ENCODE peak calls at places on chromosomes 16 and 17, in five cellular contexts. One of them, this sample, is unnamed.
A peak's percentile ranks its signal among the peaks of the same experiment; 100 is the strongest.

GRCh38 chr16:35602116-35602515 is 2142.7 kb downstream of the TP53TG3F start:
- DNase-seq in hepatocyte: no peak
- DNase-seq in PC-9: no peak
- DNase-seq in GM23248: no peak
- DNase-seq in endothelial cell of umbilical vein: no peak
- DNase-seq in this sample: no peak

GRCh38 chr16:87160218-87160617 is 157.0 kb downstream of the C16orf95 start:
- DNase-seq in PC-9: no peak
- DNase-seq in hepatocyte: peak; percentile 50
- DNase-seq in GM23248: peak; percentile 36
- DNase-seq in endothelial cell of umbilical vein: no peak
- DNase-seq in this sample: no peak

GRCh38 chr17:16653367-16654041 is at the start of gene ZNF624:
- DNase-seq in endothelial cell of umbilical vein: peak; percentile 95
- DNase-seq in GM23248: peak; percentile 95
- DNase-seq in PC-9: peak; percentile 76
- DNase-seq in hepatocyte: peak; percentile 98
- DNase-seq in this sample: peak; percentile 77

GRCh38 chr17:77383613-77384608 is 243.1 kb downstream of the SEC14L1 start:
- DNase-seq in GM23248: peak; percentile 51
- DNase-seq in hepatocyte: no peak
- DNase-seq in PC-9: no peak
- DNase-seq in endothelial cell of umbilical vein: no peak
- DNase-seq in this sample: no peak

GRCh38 chr16:58384437-58385055 is 7.7 kb upstream of the GINS3 start:
- DNase-seq in GM23248: no peak
- DNase-seq in endothelial cell of umbilical vein: no peak
- DNase-seq in PC-9: no peak
- DNase-seq in hepatocyte: no peak
- DNase-seq in this sample: no peak

GRCh38 chr16:85202051-85202601 is 89.9 kb upstream of the CIBAR2 start:
- DNase-seq in PC-9: no peak
- DNase-seq in GM23248: peak; percentile 46
- DNase-seq in hepatocyte: no peak
- DNase-seq in endothelial cell of umbilical vein: no peak
- DNase-seq in this sample: no peak

GRCh38 chr16:89442990-89443726 is 47.2 kb downstream of the ANKRD11 start:
- DNase-seq in endothelial cell of umbilical vein: peak; percentile 20
- DNase-seq in hepatocyte: peak; percentile 78
- DNase-seq in GM23248: peak; percentile 74
- DNase-seq in PC-9: peak; percentile 97
- DNase-seq in this sample: peak; percentile 76

GRCh38 chr16:89987169-89987568 is 32.1 kb downstream of the DBNDD1 start:
- DNase-seq in endothelial cell of umbilical vein: no peak
- DNase-seq in hepatocyte: no peak
- DNase-seq in GM23248: no peak
- DNase-seq in PC-9: no peak
- DNase-seq in this sample: no peak

GRCh38 chr16:51327001-51327400 is 175.9 kb upstream of the SALL1 start:
- DNase-seq in hepatocyte: no peak
- DNase-seq in PC-9: no peak
- DNase-seq in GM23248: peak; percentile 89
- DNase-seq in endothelial cell of umbilical vein: no peak
- DNase-seq in this sample: peak; percentile 72

GRCh38 chr17:65902831-65903549 is 288.9 kb downstream of the CEP112 start:
- DNase-seq in endothelial cell of umbilical vein: no peak
- DNase-seq in hepatocyte: no peak
- DNase-seq in PC-9: no peak
- DNase-seq in GM23248: no peak
- DNase-seq in this sample: no peak

GRCh38 chr16:88561485-88562369 is 8.5 kb upstream of the ZC3H18 start:
- DNase-seq in hepatocyte: peak; percentile 63
- DNase-seq in endothelial cell of umbilical vein: peak; percentile 42
- DNase-seq in PC-9: no peak
- DNase-seq in GM23248: peak; percentile 75
- DNase-seq in this sample: peak; percentile 12

GRCh38 chr16:68344252-68344651 is 33.4 kb downstream of the PRMT7 start:
- DNase-seq in PC-9: no peak
- DNase-seq in endothelial cell of umbilical vein: no peak
- DNase-seq in hepatocyte: no peak
- DNase-seq in GM23248: no peak
- DNase-seq in this sample: no peak

GRCh38 chr17:70295329-70295728 is 126.0 kb downstream of the KCNJ2 start:
- DNase-seq in hepatocyte: no peak
- DNase-seq in PC-9: no peak
- DNase-seq in GM23248: no peak
- DNase-seq in endothelial cell of umbilical vein: no peak
- DNase-seq in this sample: no peak

GRCh38 chr17:36880506-36880905 is 56.8 kb upstream of the LHX1 start:
- DNase-seq in hepatocyte: no peak
- DNase-seq in GM23248: no peak
- DNase-seq in endothelial cell of umbilical vein: no peak
- DNase-seq in PC-9: no peak
- DNase-seq in this sample: no peak

GRCh38 chr16:83926726-83927397 is 26.2 kb upstream of the OSGIN1 start:
- DNase-seq in GM23248: peak; percentile 84
- DNase-seq in endothelial cell of umbilical vein: peak; percentile 54
- DNase-seq in hepatocyte: peak; percentile 89
- DNase-seq in PC-9: peak; percentile 89
- DNase-seq in this sample: peak; percentile 31

GRCh38 chr17:70137451-70138230 is 31.7 kb upstream of the KCNJ2 start:
- DNase-seq in PC-9: peak; percentile 56
- DNase-seq in hepatocyte: peak; percentile 66
- DNase-seq in GM23248: peak; percentile 93
- DNase-seq in endothelial cell of umbilical vein: peak; percentile 80
- DNase-seq in this sample: peak; percentile 97

GRCh38 chr16:15874745-15875314 is 13.6 kb downstream of the CEP20 start:
- DNase-seq in GM23248: peak; percentile 90
- DNase-seq in endothelial cell of umbilical vein: peak; percentile 84
- DNase-seq in PC-9: peak; percentile 39
- DNase-seq in hepatocyte: peak; percentile 77
- DNase-seq in this sample: peak; percentile 44

GRCh38 chr16:12677472-12677871 is 126.2 kb downstream of the CPPED1 start:
- DNase-seq in GM23248: no peak
- DNase-seq in endothelial cell of umbilical vein: no peak
- DNase-seq in PC-9: no peak
- DNase-seq in hepatocyte: no peak
- DNase-seq in this sample: no peak

GRCh38 chr16:84751241-84751640 is 51.4 kb downstream of the USP10 start:
- DNase-seq in GM23248: no peak
- DNase-seq in PC-9: no peak
- DNase-seq in hepatocyte: no peak
- DNase-seq in endothelial cell of umbilical vein: no peak
- DNase-seq in this sample: no peak

GRCh38 chr16:89881368-89881730 is 8.0 kb downstream of the TCF25 start:
- DNase-seq in PC-9: no peak
- DNase-seq in hepatocyte: no peak
- DNase-seq in GM23248: no peak
- DNase-seq in endothelial cell of umbilical vein: no peak
- DNase-seq in this sample: no peak

GRCh38 chr16:72291531-72291981 is 119.6 kb upstream of the PMFBP1 start:
- DNase-seq in PC-9: peak; percentile 72
- DNase-seq in endothelial cell of umbilical vein: peak; percentile 87
- DNase-seq in hepatocyte: peak; percentile 44
- DNase-seq in GM23248: peak; percentile 93
- DNase-seq in this sample: peak; percentile 94

GRCh38 chr17:40086150-40087044 is 14.0 kb downstream of the NR1D1 start:
- DNase-seq in PC-9: no peak
- DNase-seq in GM23248: peak; percentile 60
- DNase-seq in hepatocyte: peak; percentile 72
- DNase-seq in endothelial cell of umbilical vein: peak; percentile 40
- DNase-seq in this sample: no peak

GRCh38 chr17:44996304-44996703 is 28.2 kb upstream of the C1QL1 start:
- DNase-seq in hepatocyte: no peak
- DNase-seq in GM23248: no peak
- DNase-seq in endothelial cell of umbilical vein: no peak
- DNase-seq in PC-9: no peak
- DNase-seq in this sample: no peak

GRCh38 chr17:79101111-79101673 is 26.6 kb downstream of the ENGASE start:
- DNase-seq in GM23248: no peak
- DNase-seq in hepatocyte: no peak
- DNase-seq in PC-9: no peak
- DNase-seq in endothelial cell of umbilical vein: no peak
- DNase-seq in this sample: no peak

GRCh38 chr17:81189670-81190530 is 23.9 kb upstream of the AATK start:
- DNase-seq in endothelial cell of umbilical vein: no peak
- DNase-seq in PC-9: no peak
- DNase-seq in GM23248: peak; percentile 6
- DNase-seq in hepatocyte: no peak
- DNase-seq in this sample: no peak

GRCh38 chr17:32926183-32926582 is 1.8 kb upstream of the TMEM98 start:
- DNase-seq in PC-9: no peak
- DNase-seq in endothelial cell of umbilical vein: no peak
- DNase-seq in GM23248: no peak
- DNase-seq in hepatocyte: no peak
- DNase-seq in this sample: no peak

GRCh38 chr17:27896656-27897055 is 3.5 kb upstream of the LYRM9 start:
- DNase-seq in PC-9: no peak
- DNase-seq in hepatocyte: no peak
- DNase-seq in GM23248: no peak
- DNase-seq in endothelial cell of umbilical vein: no peak
- DNase-seq in this sample: no peak

GRCh38 chr17:49013311-49014205 is 16.4 kb downstream of the IGF2BP1 start:
- DNase-seq in PC-9: no peak
- DNase-seq in endothelial cell of umbilical vein: no peak
- DNase-seq in GM23248: peak; percentile 58
- DNase-seq in hepatocyte: peak; percentile 82
- DNase-seq in this sample: no peak

GRCh38 chr17:65856865-65857264 is 295.4 kb upstream of the AXIN2 start:
- DNase-seq in endothelial cell of umbilical vein: no peak
- DNase-seq in GM23248: peak; percentile 53
- DNase-seq in hepatocyte: no peak
- DNase-seq in PC-9: no peak
- DNase-seq in this sample: peak; percentile 18

GRCh38 chr17:38466346-38467315 is 38.4 kb downstream of the ARHGAP23 start:
- DNase-seq in endothelial cell of umbilical vein: no peak
- DNase-seq in GM23248: peak; percentile 20
- DNase-seq in PC-9: no peak
- DNase-seq in hepatocyte: no peak
- DNase-seq in this sample: no peak
- H4K20me1 ChIP-seq in endothelial cell of umbilical vein: no peaks in the 10 kb centered on the region
- H4K20me1 ChIP-seq in GM23248: no peaks in the 10 kb centered on the region
- H4K20me1 ChIP-seq in PC-9: no peaks in the 10 kb centered on the region
- H4K20me1 ChIP-seq in hepatocyte: peaks cover 6% of the 10 kb centered on the region
- H4K20me1 ChIP-seq in this sample: peaks cover 69% of the 10 kb centered on the region

GRCh38 chr16:11530171-11530940 is 56.4 kb downstream of the LITAF start:
- DNase-seq in hepatocyte: no peak
- DNase-seq in endothelial cell of umbilical vein: peak; percentile 56
- DNase-seq in GM23248: peak; percentile 21
- DNase-seq in PC-9: no peak
- DNase-seq in this sample: no peak
- H4K20me1 ChIP-seq in hepatocyte: no peaks in the 10 kb centered on the region
- H4K20me1 ChIP-seq in endothelial cell of umbilical vein: no peaks in the 10 kb centered on the region
- H4K20me1 ChIP-seq in GM23248: no peaks in the 10 kb centered on the region
- H4K20me1 ChIP-seq in PC-9: no peaks in the 10 kb centered on the region
- H4K20me1 ChIP-seq in this sample: no peaks in the 10 kb centered on the region

DNA sequence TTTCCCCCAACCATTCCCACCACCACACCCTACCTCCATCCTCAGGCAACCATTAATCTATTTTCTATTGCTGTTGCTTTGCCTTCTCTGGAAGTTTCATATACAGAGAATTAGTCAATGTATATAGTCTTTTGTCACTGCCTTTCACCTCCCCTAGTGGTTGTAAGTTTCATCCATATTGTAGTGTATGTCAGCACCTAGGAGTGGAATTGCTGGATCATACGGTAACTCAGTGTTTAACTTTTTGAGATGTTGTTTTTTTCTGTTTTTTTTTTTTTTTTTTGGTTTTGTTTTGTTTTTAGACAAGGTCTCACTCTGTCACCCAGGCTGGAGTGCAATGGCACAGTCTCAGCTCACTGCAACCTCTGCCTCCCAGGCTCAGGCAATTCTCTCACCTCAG is 16.9 kb downstream of the EEF2K start:
- DNase-seq in hepatocyte: no peak
- DNase-seq in GM23248: no peak
- DNase-seq in PC-9: no peak
- DNase-seq in endothelial cell of umbilical vein: no peak
- DNase-seq in this sample: no peak
- H4K20me1 ChIP-seq in hepatocyte: no peaks in the 10 kb centered on the region
- H4K20me1 ChIP-seq in GM23248: no peaks in the 10 kb centered on the region
- H4K20me1 ChIP-seq in PC-9: no peaks in the 10 kb centered on the region
- H4K20me1 ChIP-seq in endothelial cell of umbilical vein: peaks cover 2% of the 10 kb centered on the region
- H4K20me1 ChIP-seq in this sample: peaks cover 60% of the 10 kb centered on the region

DNA sequence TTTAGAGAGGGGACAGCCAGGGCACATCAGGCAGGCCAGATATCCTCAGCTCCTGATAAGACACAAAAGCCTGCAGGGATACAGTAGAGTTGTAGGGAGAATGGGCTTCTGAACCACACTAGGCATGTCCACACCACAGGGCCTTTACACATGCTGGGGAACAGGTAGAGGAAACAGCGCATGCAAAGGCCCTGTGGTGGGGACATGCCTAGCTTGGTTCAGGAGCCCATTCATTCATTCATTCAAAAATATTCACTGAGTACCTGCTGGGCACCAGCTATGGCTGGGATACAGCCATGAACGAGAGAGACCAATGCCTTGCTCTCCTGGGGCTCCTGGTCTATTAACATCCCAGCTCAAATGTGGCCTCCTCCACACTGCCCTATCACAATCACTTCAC is 4.4 kb downstream of the CPNE2 start:
- DNase-seq in hepatocyte: no peak
- DNase-seq in PC-9: no peak
- DNase-seq in endothelial cell of umbilical vein: no peak
- DNase-seq in GM23248: no peak
- DNase-seq in this sample: no peak
- H4K20me1 ChIP-seq in hepatocyte: no peaks in the 10 kb centered on the region
- H4K20me1 ChIP-seq in PC-9: no peaks in the 10 kb centered on the region
- H4K20me1 ChIP-seq in endothelial cell of umbilical vein: no peaks in the 10 kb centered on the region
- H4K20me1 ChIP-seq in GM23248: no peaks in the 10 kb centered on the region
- H4K20me1 ChIP-seq in this sample: peaks cover 39% of the 10 kb centered on the region